ENCODE peak calls at places on chromosomes 13 and 19, in nine cellular contexts. One of them, this sample, is unnamed.

GRCh38 chr13:43445651-43446050 is 341.1 kb downstream of the ENOX1 start:
- DNase-seq in B cell: no peak
- DNase-seq in psoas muscle: no peak
- DNase-seq in cardiac fibroblast: no peak
- DNase-seq in omental fat pad: no peak
- DNase-seq in foreskin fibroblast: no peak
- DNase-seq in MCF 10A: no peak
- DNase-seq in esophagus squamous epithelium: no peak
- DNase-seq in HFF-Myc: no peak
- DNase-seq in this sample: no peak

GRCh38 chr13:31009166-31009565 is 76.7 kb downstream of the TEX26 start:
- DNase-seq in B cell: no peak
- DNase-seq in psoas muscle: no peak
- DNase-seq in cardiac fibroblast: no peak
- DNase-seq in omental fat pad: no peak
- DNase-seq in foreskin fibroblast: no peak
- DNase-seq in MCF 10A: peak; percentile 10
- DNase-seq in esophagus squamous epithelium: no peak
- DNase-seq in HFF-Myc: no peak
- DNase-seq in this sample: no peak

GRCh38 chr13:51556740-51557139 is 27.5 kb upstream of the WDFY2 start:
- DNase-seq in B cell: no peak
- DNase-seq in psoas muscle: no peak
- DNase-seq in cardiac fibroblast: no peak
- DNase-seq in omental fat pad: no peak
- DNase-seq in foreskin fibroblast: no peak
- DNase-seq in MCF 10A: peak; percentile 30
- DNase-seq in esophagus squamous epithelium: no peak
- DNase-seq in HFF-Myc: no peak
- DNase-seq in this sample: no peak

GRCh38 chr13:46961719-46962118 is 64.9 kb upstream of the HTR2A start:
- DNase-seq in B cell: no peak
- DNase-seq in psoas muscle: no peak
- DNase-seq in cardiac fibroblast: peak; percentile 83
- DNase-seq in omental fat pad: no peak
- DNase-seq in foreskin fibroblast: peak; percentile 73
- DNase-seq in MCF 10A: peak; percentile 83
- DNase-seq in esophagus squamous epithelium: no peak
- DNase-seq in HFF-Myc: no peak
- DNase-seq in this sample: no peak

GRCh38 chr13:100510208-100510997 is 78.2 kb downstream of the GGACT start:
- DNase-seq in B cell: no peak
- DNase-seq in psoas muscle: no peak
- DNase-seq in cardiac fibroblast: no peak
- DNase-seq in omental fat pad: no peak
- DNase-seq in foreskin fibroblast: no peak
- DNase-seq in MCF 10A: no peak
- DNase-seq in esophagus squamous epithelium: no peak
- DNase-seq in HFF-Myc: no peak
- DNase-seq in this sample: no peak

GRCh38 chr13:27839809-27840467 is 47.7 kb downstream of the GSX1 start:
- DNase-seq in B cell: no peak
- DNase-seq in psoas muscle: no peak
- DNase-seq in cardiac fibroblast: no peak
- DNase-seq in omental fat pad: no peak
- DNase-seq in foreskin fibroblast: no peak
- DNase-seq in MCF 10A: peak; percentile 63
- DNase-seq in esophagus squamous epithelium: no peak
- DNase-seq in HFF-Myc: no peak
- DNase-seq in this sample: no peak

GRCh38 chr19:42175952-42176648 is 41.4 kb downstream of the DEDD2 start:
- DNase-seq in B cell: no peak
- DNase-seq in psoas muscle: no peak
- DNase-seq in cardiac fibroblast: peak; percentile 26
- DNase-seq in omental fat pad: no peak
- DNase-seq in foreskin fibroblast: no peak
- DNase-seq in MCF 10A: no peak
- DNase-seq in esophagus squamous epithelium: no peak
- DNase-seq in HFF-Myc: no peak
- DNase-seq in this sample: no peak

GRCh38 chr13:26599403-26599802 is 41.9 kb downstream of the WASF3 start:
- DNase-seq in B cell: no peak
- DNase-seq in psoas muscle: no peak
- DNase-seq in cardiac fibroblast: no peak
- DNase-seq in omental fat pad: no peak
- DNase-seq in foreskin fibroblast: no peak
- DNase-seq in MCF 10A: no peak
- DNase-seq in esophagus squamous epithelium: no peak
- DNase-seq in HFF-Myc: no peak
- DNase-seq in this sample: no peak

GRCh38 chr19:54576411-54576976 is 2.9 kb downstream of the LILRA2 start:
- DNase-seq in B cell: no peak
- DNase-seq in psoas muscle: no peak
- DNase-seq in cardiac fibroblast: no peak
- DNase-seq in omental fat pad: no peak
- DNase-seq in foreskin fibroblast: no peak
- DNase-seq in MCF 10A: no peak
- DNase-seq in esophagus squamous epithelium: no peak
- DNase-seq in HFF-Myc: no peak
- DNase-seq in this sample: no peak

GRCh38 chr13:60759499-60759898 is 362.5 kb downstream of the TDRD3 start:
- DNase-seq in B cell: no peak
- DNase-seq in psoas muscle: no peak
- DNase-seq in cardiac fibroblast: peak; percentile 10
- DNase-seq in omental fat pad: no peak
- DNase-seq in foreskin fibroblast: no peak
- DNase-seq in MCF 10A: no peak
- DNase-seq in esophagus squamous epithelium: no peak
- DNase-seq in HFF-Myc: no peak
- DNase-seq in this sample: no peak

GRCh38 chr13:95641961-95642621 is 2.4 kb downstream of the DZIP1 start:
- DNase-seq in B cell: no peak
- DNase-seq in psoas muscle: peak; percentile 58
- DNase-seq in cardiac fibroblast: peak; percentile 62
- DNase-seq in omental fat pad: no peak
- DNase-seq in foreskin fibroblast: peak; percentile 41
- DNase-seq in MCF 10A: no peak
- DNase-seq in esophagus squamous epithelium: no peak
- DNase-seq in HFF-Myc: no peak
- DNase-seq in this sample: peak; percentile 45

GRCh38 chr13:102836471-102836870 is 9.4 kb upstream of the ERCC5 start:
- DNase-seq in B cell: no peak
- DNase-seq in psoas muscle: no peak
- DNase-seq in cardiac fibroblast: no peak
- DNase-seq in omental fat pad: no peak
- DNase-seq in foreskin fibroblast: no peak
- DNase-seq in MCF 10A: no peak
- DNase-seq in esophagus squamous epithelium: no peak
- DNase-seq in HFF-Myc: no peak
- DNase-seq in this sample: no peak

GRCh38 chr19:41753936-41754529 is 1.3 kb upstream of the CEACAM6 start:
- DNase-seq in B cell: peak; percentile 70
- DNase-seq in psoas muscle: no peak
- DNase-seq in cardiac fibroblast: peak; percentile 48
- DNase-seq in omental fat pad: peak; percentile 35
- DNase-seq in foreskin fibroblast: peak; percentile 10
- DNase-seq in MCF 10A: peak; percentile 65
- DNase-seq in esophagus squamous epithelium: no peak
- DNase-seq in HFF-Myc: peak; percentile 3
- DNase-seq in this sample: no peak

DNA sequence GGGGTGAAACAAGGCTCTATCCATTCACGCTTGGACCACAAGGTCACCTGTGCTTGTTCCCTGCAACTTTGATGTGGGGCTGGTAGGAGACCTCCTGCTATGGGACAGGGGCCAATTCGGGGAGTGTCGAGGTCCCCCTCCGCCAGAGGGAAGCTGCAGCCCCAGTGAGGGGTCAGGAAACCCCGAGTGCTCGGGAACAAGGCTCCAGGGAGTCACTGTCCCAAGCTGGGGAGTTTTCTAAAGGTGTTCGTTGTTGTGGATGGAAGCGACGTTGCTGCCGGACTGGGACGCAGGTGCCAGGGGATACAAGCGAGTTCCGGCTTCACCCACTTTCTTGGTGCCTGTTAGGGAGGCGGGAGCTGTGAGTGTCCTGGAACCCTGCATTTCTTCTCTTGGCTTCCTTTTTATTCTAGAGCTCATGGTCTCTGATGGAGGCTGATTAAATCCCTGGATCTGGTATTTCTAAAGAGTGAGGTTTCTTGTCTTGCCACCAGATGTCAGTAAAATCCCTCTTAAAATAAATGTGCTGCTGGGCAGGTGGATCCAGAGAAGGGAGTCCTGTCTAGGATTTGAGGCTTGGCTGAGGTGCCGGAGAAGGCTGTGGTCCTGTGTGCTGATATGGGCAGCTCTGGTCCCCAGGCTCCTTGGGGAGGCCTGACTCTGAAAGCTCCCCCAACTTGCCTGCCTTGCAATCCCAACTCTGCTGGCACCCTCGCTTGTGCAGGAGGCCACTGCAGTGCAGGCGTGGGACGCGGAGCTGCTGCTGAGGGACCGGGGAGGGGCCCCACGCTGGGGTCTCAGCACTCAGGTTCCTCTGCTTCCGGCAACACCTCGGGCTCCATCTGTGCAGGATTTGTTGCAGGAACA is 153.9 kb downstream of the TEX29 start:
- DNase-seq in B cell: peak; percentile 16
- DNase-seq in psoas muscle: no peak
- DNase-seq in cardiac fibroblast: peak; percentile 63
- DNase-seq in omental fat pad: no peak
- DNase-seq in foreskin fibroblast: peak; percentile 7
- DNase-seq in MCF 10A: peak; percentile 52
- DNase-seq in esophagus squamous epithelium: no peak
- DNase-seq in HFF-Myc: peak; percentile 1
- DNase-seq in this sample: no peak
- TF ChIP-seq CTCF in B cell: peak; percentile 22
- TF ChIP-seq CTCF in psoas muscle: peak; percentile 55
- TF ChIP-seq CTCF in cardiac fibroblast: peak; percentile 40
- TF ChIP-seq CTCF in omental fat pad: no peak
- TF ChIP-seq CTCF in foreskin fibroblast: peak; percentile 46
- TF ChIP-seq CTCF in MCF 10A: peak; percentile 38
- TF ChIP-seq CTCF in esophagus squamous epithelium: peak; percentile 52
- TF ChIP-seq CTCF in HFF-Myc: peak; percentile 24
- TF ChIP-seq CTCF in this sample: peak; percentile 72

DNA sequence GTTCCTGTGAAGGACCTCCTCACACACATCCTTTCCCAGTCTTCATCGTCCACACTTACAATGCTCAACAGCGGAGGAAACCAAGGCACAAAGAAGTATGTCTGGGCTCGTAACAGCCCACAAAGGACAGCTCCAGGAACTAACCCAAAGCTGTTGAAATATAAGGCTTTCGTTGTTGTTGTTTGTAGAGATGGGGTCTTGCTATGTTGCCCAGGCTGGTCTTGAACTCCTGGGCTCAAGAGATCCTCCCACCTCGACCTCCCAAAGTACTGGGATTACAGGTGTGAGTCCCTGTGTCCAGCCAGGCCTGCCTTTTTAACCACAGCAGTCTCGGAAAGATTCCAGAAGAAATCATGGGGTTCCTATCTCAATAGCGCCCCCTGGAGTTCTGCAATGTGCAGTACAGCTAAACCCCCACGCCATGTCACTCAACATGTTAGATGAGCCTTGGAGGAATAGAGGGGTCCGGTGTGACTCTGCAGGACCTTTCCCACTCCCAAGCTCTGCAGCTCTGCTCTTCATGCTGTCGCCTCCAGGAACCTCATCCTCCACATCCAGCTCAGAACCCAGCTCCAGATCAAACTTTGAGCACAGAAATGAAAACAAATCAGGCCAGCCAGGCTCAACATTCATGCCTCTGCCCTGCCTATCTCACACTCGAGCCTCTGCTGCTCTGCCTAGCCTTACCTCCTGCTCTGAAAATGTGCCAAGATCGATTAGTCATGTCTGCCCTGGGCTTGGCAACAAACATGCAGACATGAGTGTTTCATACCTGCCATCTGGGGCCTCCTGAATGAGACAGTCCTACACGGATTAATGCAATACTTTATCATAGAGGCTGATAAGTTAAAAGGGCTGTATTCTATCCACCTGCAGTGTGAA is 7.5 kb downstream of the PLA2G4C start:
- DNase-seq in B cell: no peak
- DNase-seq in psoas muscle: no peak
- DNase-seq in cardiac fibroblast: peak; percentile 74
- DNase-seq in omental fat pad: no peak
- DNase-seq in foreskin fibroblast: peak; percentile 24
- DNase-seq in MCF 10A: peak; percentile 63
- DNase-seq in esophagus squamous epithelium: no peak
- DNase-seq in HFF-Myc: no peak
- DNase-seq in this sample: peak; percentile 17
- TF ChIP-seq CTCF in B cell: peak; percentile 39
- TF ChIP-seq CTCF in psoas muscle: peak; percentile 43
- TF ChIP-seq CTCF in cardiac fibroblast: peak; percentile 75
- TF ChIP-seq CTCF in omental fat pad: no peak
- TF ChIP-seq CTCF in foreskin fibroblast: peak; percentile 73
- TF ChIP-seq CTCF in MCF 10A: peak; percentile 58
- TF ChIP-seq CTCF in esophagus squamous epithelium: peak; percentile 53
- TF ChIP-seq CTCF in HFF-Myc: peak; percentile 80
- TF ChIP-seq CTCF in this sample: peak; percentile 68

GRCh38 chr13:83929147-83929546 is 46.9 kb upstream of the SLITRK1 start:
- DNase-seq in B cell: no peak
- DNase-seq in psoas muscle: no peak
- DNase-seq in cardiac fibroblast: no peak
- DNase-seq in omental fat pad: no peak
- DNase-seq in foreskin fibroblast: no peak
- DNase-seq in MCF 10A: no peak
- DNase-seq in esophagus squamous epithelium: no peak
- DNase-seq in HFF-Myc: no peak
- DNase-seq in this sample: no peak
- TF ChIP-seq CTCF in B cell: no peak
- TF ChIP-seq CTCF in psoas muscle: no peak
- TF ChIP-seq CTCF in cardiac fibroblast: no peak
- TF ChIP-seq CTCF in omental fat pad: no peak
- TF ChIP-seq CTCF in foreskin fibroblast: no peak
- TF ChIP-seq CTCF in MCF 10A: no peak
- TF ChIP-seq CTCF in esophagus squamous epithelium: no peak
- TF ChIP-seq CTCF in HFF-Myc: no peak
- TF ChIP-seq CTCF in this sample: no peak

DNA sequence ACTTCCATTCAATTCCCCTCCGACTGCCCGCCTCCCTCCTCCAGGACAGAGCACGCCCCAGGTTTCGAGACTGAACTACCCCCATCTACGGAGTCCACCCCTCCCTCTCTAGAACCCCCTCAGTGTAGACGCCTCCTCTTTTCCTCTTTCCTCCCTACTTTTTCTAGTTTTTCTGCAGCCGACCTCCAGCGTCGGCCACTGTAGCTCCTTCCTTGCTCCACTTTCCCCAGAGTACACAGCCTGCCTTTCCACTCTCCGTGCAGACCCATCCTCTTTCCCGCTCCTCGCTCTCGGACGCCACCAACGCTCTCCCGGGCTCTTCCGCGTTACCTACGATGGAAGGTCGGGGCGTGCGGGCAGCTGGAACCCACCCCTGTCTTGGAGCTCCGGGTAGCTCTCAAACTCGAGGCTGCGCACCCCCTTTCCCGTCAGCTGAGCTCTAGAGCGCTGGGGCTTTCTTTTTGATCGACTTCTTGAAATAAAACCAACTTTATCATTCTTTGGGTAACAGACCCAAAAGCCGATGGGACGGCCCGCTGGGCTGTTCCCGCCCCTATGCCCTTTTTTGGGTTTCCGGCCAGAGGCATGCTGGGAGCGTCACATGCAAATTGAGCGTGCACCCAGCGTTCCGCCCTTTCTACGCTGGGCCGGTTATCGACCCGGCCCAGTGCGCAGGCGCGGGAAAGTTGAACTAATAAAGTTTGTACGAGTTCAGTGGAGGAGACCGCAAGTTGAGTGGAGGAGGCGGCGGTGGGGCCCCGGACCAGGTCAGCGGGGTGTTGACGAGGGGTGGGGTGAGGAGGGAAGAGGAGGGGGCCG is at the start of the genes BCL2L12 and IRF3:
- DNase-seq in B cell: peak; percentile 98
- DNase-seq in psoas muscle: peak; percentile 99
- DNase-seq in cardiac fibroblast: peak; percentile 97
- DNase-seq in omental fat pad: peak; percentile 99
- DNase-seq in foreskin fibroblast: peak; percentile 94
- DNase-seq in MCF 10A: peak; percentile 98
- DNase-seq in esophagus squamous epithelium: peak; percentile 78
- DNase-seq in HFF-Myc: peak; percentile 89
- DNase-seq in this sample: peak; percentile 97
- TF ChIP-seq CTCF in B cell: no peak
- TF ChIP-seq CTCF in psoas muscle: peak; percentile 2
- TF ChIP-seq CTCF in cardiac fibroblast: no peak
- TF ChIP-seq CTCF in omental fat pad: no peak
- TF ChIP-seq CTCF in foreskin fibroblast: no peak
- TF ChIP-seq CTCF in MCF 10A: no peak
- TF ChIP-seq CTCF in esophagus squamous epithelium: no peak
- TF ChIP-seq CTCF in HFF-Myc: no peak
- TF ChIP-seq CTCF in this sample: no peak

This sample was measured in progenitor cell of endocrine pancreas.